ENCODE peak calls at places on chromosome 12, in five cellular contexts. One of them, this sample, is unnamed.

GRCh38 chr12:47838286-47838931 is 18.7 kb upstream of the HDAC7 start:
- DNase-seq in transverse colon: no peak
- DNase-seq in HepG2: peak; percentile 26
- DNase-seq in sigmoid colon: no peak
- DNase-seq in GM12878: no peak
- DNase-seq in this sample: no peak

GRCh38 chr12:9951026-9951652 is 19.0 kb upstream of the CLEC2A start:
- DNase-seq in transverse colon: peak; percentile 17
- DNase-seq in HepG2: no peak
- DNase-seq in sigmoid colon: no peak
- DNase-seq in GM12878: peak; percentile 24
- DNase-seq in this sample: no peak

GRCh38 chr12:51911788-51912711 is 4.7 kb downstream of the ACVRL1 start:
- DNase-seq in transverse colon: peak; percentile 49
- DNase-seq in HepG2: no peak
- DNase-seq in sigmoid colon: peak; percentile 72
- DNase-seq in GM12878: no peak
- DNase-seq in this sample: no peak

GRCh38 chr12:78210894-78211302 is 380.2 kb downstream of the NAV3 start:
- DNase-seq in transverse colon: no peak
- DNase-seq in HepG2: no peak
- DNase-seq in sigmoid colon: no peak
- DNase-seq in GM12878: no peak
- DNase-seq in this sample: no peak

GRCh38 chr12:96225994-96226399 is 31.8 kb downstream of the ELK3 start:
- DNase-seq in transverse colon: no peak
- DNase-seq in HepG2: peak; percentile 84
- DNase-seq in sigmoid colon: no peak
- DNase-seq in GM12878: no peak
- DNase-seq in this sample: no peak

GRCh38 chr12:118430516-118430915 is 54.2 kb downstream of the SUDS3 start:
- DNase-seq in transverse colon: no peak
- DNase-seq in HepG2: no peak
- DNase-seq in sigmoid colon: no peak
- DNase-seq in GM12878: no peak
- DNase-seq in this sample: no peak

GRCh38 chr12:99618657-99619056 is 28.9 kb upstream of the GARIN6 start:
- DNase-seq in transverse colon: no peak
- DNase-seq in HepG2: no peak
- DNase-seq in sigmoid colon: no peak
- DNase-seq in GM12878: no peak
- DNase-seq in this sample: no peak

GRCh38 chr12:66683822-66684221 is 4.9 kb upstream of the GRIP1 start:
- DNase-seq in transverse colon: no peak
- DNase-seq in HepG2: no peak
- DNase-seq in sigmoid colon: no peak
- DNase-seq in GM12878: no peak
- DNase-seq in this sample: no peak

GRCh38 chr12:57629897-57630471 is 3.0 kb downstream of the B4GALNT1 start:
- DNase-seq in transverse colon: no peak
- DNase-seq in HepG2: no peak
- DNase-seq in sigmoid colon: peak; percentile 61
- DNase-seq in GM12878: no peak
- DNase-seq in this sample: peak; percentile 87

GRCh38 chr12:125143491-125143890 is 78.3 kb downstream of the AACS start:
- DNase-seq in transverse colon: peak; percentile 66
- DNase-seq in HepG2: no peak
- DNase-seq in sigmoid colon: no peak
- DNase-seq in GM12878: no peak
- DNase-seq in this sample: no peak

GRCh38 chr12:6295187-6295811 is 15.2 kb upstream of the PLEKHG6 start:
- DNase-seq in transverse colon: peak; percentile 83
- DNase-seq in HepG2: peak; percentile 98
- DNase-seq in sigmoid colon: peak; percentile 51
- DNase-seq in GM12878: no peak
- DNase-seq in this sample: no peak

GRCh38 chr12:75877588-75878381 is 153.8 kb downstream of the PHLDA1 start:
- DNase-seq in transverse colon: no peak
- DNase-seq in HepG2: no peak
- DNase-seq in sigmoid colon: no peak
- DNase-seq in GM12878: no peak
- DNase-seq in this sample: no peak

GRCh38 chr12:108854055-108854452 is 3.3 kb downstream of the SSH1 start:
- DNase-seq in transverse colon: no peak
- DNase-seq in HepG2: peak; percentile 6
- DNase-seq in sigmoid colon: peak; percentile 82
- DNase-seq in GM12878: peak; percentile 52
- DNase-seq in this sample: no peak

GRCh38 chr12:4992881-4993280 is 50.8 kb upstream of the KCNA5 start:
- DNase-seq in transverse colon: no peak
- DNase-seq in HepG2: no peak
- DNase-seq in sigmoid colon: no peak
- DNase-seq in GM12878: no peak
- DNase-seq in this sample: no peak

GRCh38 chr12:71397433-71397954 is 42.1 kb upstream of the LGR5 start:
- DNase-seq in transverse colon: no peak
- DNase-seq in HepG2: no peak
- DNase-seq in sigmoid colon: no peak
- DNase-seq in GM12878: no peak
- DNase-seq in this sample: no peak

GRCh38 chr12:67241482-67241881 is 27.7 kb upstream of the CAND1 start:
- DNase-seq in transverse colon: no peak
- DNase-seq in HepG2: no peak
- DNase-seq in sigmoid colon: no peak
- DNase-seq in GM12878: no peak
- DNase-seq in this sample: no peak

GRCh38 chr12:76198839-76199238 is 114.4 kb upstream of the NAP1L1 start:
- DNase-seq in transverse colon: no peak
- DNase-seq in HepG2: no peak
- DNase-seq in sigmoid colon: no peak
- DNase-seq in GM12878: no peak
- DNase-seq in this sample: no peak

GRCh38 chr12:18969512-18969911 is 160.0 kb upstream of the PLEKHA5 start:
- DNase-seq in transverse colon: no peak
- DNase-seq in HepG2: no peak
- DNase-seq in sigmoid colon: no peak
- DNase-seq in GM12878: no peak
- DNase-seq in this sample: no peak

GRCh38 chr12:120713861-120714482 is 3.7 kb downstream of the UNC119B start:
- DNase-seq in transverse colon: peak; percentile 72
- DNase-seq in HepG2: peak; percentile 73
- DNase-seq in sigmoid colon: peak; percentile 86
- DNase-seq in GM12878: peak; percentile 40
- DNase-seq in this sample: no peak

GRCh38 chr12:31710021-31710818 is 18.6 kb downstream of the AMN1 start:
- DNase-seq in transverse colon: no peak
- DNase-seq in HepG2: no peak
- DNase-seq in sigmoid colon: no peak
- DNase-seq in GM12878: no peak
- DNase-seq in this sample: no peak

GRCh38 chr12:31931796-31932715 is 27.2 kb upstream of the RESF1 start:
- DNase-seq in transverse colon: no peak
- DNase-seq in HepG2: no peak
- DNase-seq in sigmoid colon: no peak
- DNase-seq in GM12878: no peak
- DNase-seq in this sample: no peak

DNA sequence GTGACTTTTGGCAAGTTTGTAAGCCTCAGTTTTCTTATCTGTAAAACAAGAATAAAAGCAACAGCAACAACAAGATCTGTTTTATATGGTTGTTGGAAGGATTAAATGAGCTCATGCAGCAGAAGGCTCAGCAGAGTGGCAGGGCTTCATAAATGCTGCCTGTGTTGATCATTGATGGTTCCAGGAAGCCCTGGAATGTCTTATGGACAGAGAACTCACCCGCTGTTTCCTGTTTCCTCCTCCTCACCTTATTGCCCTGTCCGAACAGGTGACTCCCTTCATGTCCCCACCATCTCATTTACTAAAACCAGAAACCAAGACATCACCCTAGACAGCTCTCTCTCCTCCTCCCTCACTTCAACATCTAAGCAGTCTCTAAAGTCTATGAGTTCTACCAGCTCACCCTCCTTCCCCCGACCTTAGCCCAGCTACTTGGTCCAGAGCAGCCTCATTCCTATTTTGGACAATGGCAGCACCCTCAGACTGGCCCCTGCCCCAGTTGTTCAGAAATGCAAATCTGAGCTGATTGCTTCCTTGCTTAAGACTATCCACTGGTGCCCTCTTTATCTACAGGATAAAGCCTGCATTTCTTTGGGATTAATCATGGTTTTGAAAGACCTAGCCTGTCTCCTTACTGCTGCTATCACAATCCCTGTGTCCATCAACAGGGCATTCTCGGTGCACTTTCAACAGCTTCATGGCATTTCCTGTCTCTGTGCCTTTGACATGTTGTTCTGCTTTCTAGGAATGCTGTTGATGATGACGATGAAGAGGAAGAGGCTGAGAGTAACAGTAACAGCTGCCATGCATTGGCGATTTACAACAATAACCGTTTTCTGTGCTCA is 21.4 kb upstream of the GSG1 start:
- DNase-seq in transverse colon: no peak
- DNase-seq in HepG2: no peak
- DNase-seq in sigmoid colon: no peak
- DNase-seq in GM12878: no peak
- DNase-seq in this sample: no peak
- TF ChIP-seq POLR2AphosphoS5 in transverse colon: no peak
- TF ChIP-seq POLR2AphosphoS5 in HepG2: no peak
- TF ChIP-seq POLR2AphosphoS5 in sigmoid colon: no peak
- TF ChIP-seq POLR2AphosphoS5 in GM12878: no peak
- TF ChIP-seq POLR2AphosphoS5 in this sample: no peak

DNA sequence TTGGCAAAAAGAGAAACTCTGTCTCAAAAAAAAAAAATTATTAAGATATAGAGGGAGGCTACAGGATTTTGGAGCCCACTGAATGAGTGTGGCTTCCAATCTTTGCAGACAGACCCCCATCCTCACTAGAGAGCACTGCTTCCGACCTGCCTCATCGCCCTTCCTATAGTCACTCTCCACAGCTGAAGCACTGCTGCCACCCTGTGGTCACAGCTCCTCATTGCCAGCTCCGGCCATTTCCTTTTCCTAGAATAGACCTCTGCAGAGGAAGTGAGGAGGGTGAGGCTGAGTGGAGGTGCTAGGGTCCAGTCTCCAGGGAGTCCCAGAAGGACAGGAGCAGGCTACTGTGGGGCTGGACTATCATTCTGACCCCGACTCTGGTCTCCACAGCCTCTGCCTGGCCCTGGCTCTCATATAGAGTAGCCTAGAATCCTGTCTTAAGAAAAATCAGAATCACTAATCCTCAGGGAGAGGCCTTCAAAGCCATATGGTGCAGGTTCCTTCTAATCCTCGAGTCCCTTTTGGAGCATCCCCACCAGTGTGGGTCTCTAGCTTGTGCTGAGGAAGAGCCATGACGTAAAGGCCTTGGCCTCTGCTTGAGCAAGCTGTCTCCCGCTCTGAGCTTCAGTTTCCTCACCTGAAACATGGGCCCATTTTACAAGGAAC is 1.4 kb upstream of the NPFF start:
- DNase-seq in transverse colon: peak; percentile 91
- DNase-seq in HepG2: peak; percentile 72
- DNase-seq in sigmoid colon: peak; percentile 88
- DNase-seq in GM12878: peak; percentile 60
- DNase-seq in this sample: peak; percentile 97
- H3K4me1 ChIP-seq in transverse colon: no peaks in the 10 kb centered on the region
- H3K4me1 ChIP-seq in HepG2: no peaks in the 10 kb centered on the region
- H3K4me1 ChIP-seq in sigmoid colon: peaks cover 7% of the 10 kb centered on the region
- H3K4me1 ChIP-seq in GM12878: peaks cover 3% of the 10 kb centered on the region
- H3K4me1 ChIP-seq in this sample: peaks cover 8% of the 10 kb centered on the region

GRCh38 chr12:129028824-129029223 is 175.5 kb downstream of the GLT1D1 start:
- DNase-seq in transverse colon: no peak
- DNase-seq in HepG2: no peak
- DNase-seq in sigmoid colon: no peak
- DNase-seq in GM12878: no peak
- DNase-seq in this sample: no peak
- TF ChIP-seq EP300 in transverse colon: no peak
- TF ChIP-seq EP300 in HepG2: no peak
- TF ChIP-seq EP300 in sigmoid colon: no peak
- TF ChIP-seq EP300 in GM12878: no peak
- TF ChIP-seq EP300 in this sample: no peak

DNA sequence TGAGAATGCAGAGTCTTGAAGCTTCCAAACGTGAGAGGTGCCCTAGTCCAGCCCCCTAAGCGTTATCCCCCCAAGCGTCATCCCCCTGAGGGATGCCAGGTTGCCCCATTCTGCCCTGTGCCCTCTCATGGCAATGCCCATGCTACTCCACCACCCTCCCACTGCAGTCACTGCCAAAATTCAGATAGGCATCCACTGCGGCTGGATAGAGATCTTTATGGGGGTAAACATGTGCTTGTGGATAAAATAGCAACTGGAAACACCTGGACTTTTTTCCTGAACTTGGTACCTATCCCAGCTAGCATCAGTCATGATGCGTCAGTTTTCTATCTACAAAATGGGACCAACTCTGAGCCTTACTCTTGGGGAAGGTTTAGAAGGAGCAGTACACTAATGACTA is 92.7 kb upstream of the HOXC13 start:
- DNase-seq in transverse colon: no peak
- DNase-seq in HepG2: no peak
- DNase-seq in sigmoid colon: no peak
- DNase-seq in GM12878: no peak
- DNase-seq in this sample: no peak
- TF ChIP-seq POLR2AphosphoS5 in transverse colon: no peak
- TF ChIP-seq POLR2AphosphoS5 in HepG2: no peak
- TF ChIP-seq POLR2AphosphoS5 in sigmoid colon: no peak
- TF ChIP-seq POLR2AphosphoS5 in GM12878: no peak
- TF ChIP-seq POLR2AphosphoS5 in this sample: no peak